ENCODE peak calls at places on chromosomes 3 and 15, in five cellular contexts. K is endothelial cell of umbilical vein, S is ovary, C is H54, N is IMR-90. R is an unnamed sample.

GRCh38 chr3:190132376-190132775 is 11.7 kb upstream of the P3H2 start:
- DNase-seq in K (no peak), S (no peak), C (no peak), N (no peak), R (no peak)

GRCh38 chr3:4421121-4421520 is 45.9 kb downstream of the SUMF1 start:
- DNase-seq in K (no peak), S (no peak), C (peak; percentile 57), N (peak; percentile 83), R (peak; percentile 33)

GRCh38 chr15:43792761-43793493 is 807 bp downstream of the SERF2 start:
- DNase-seq in K (peak; percentile 28), S (peak; percentile 36), C (no peak), N (peak; percentile 34), R (peak; percentile 69)

GRCh38 chr15:31489801-31490646 is 163.4 kb downstream of the KLF13 start:
- DNase-seq in K (peak; percentile 40), S (peak; percentile 41), C (peak; percentile 79), N (peak; percentile 62), R (peak; percentile 55)

GRCh38 chr3:54882114-54882833 is 45.6 kb downstream of the LRTM1 start:
- DNase-seq in K (no peak), S (no peak), C (peak; percentile 48), N (peak; percentile 98), R (no peak)

GRCh38 chr3:185757176-185757575 is 67.7 kb downstream of the IGF2BP2 start:
- DNase-seq in K (peak; percentile 45), S (no peak), C (no peak), N (no peak), R (no peak)

GRCh38 chr15:95784508-95784907 is 546.0 kb upstream of the NR2F2 start:
- DNase-seq in K (no peak), S (no peak), C (no peak), N (no peak), R (no peak)

GRCh38 chr15:31353931-31354330 is 27.3 kb downstream of the KLF13 start:
- DNase-seq in K (no peak), S (no peak), C (no peak), N (no peak), R (no peak)

GRCh38 chr3:38658886-38659285 is 9.4 kb upstream of the SCN5A start:
- DNase-seq in K (no peak), S (no peak), C (no peak), N (no peak), R (no peak)

GRCh38 chr15:41115652-41116115 is 396 bp downstream of the INO80 start:
- DNase-seq in K (peak; percentile 51), S (peak; percentile 63), C (peak; percentile 53), N (peak; percentile 48), R (peak; percentile 85)

GRCh38 chr3:42052867-42053351 is 38.2 kb upstream of the TRAK1 start:
- DNase-seq in K (no peak), S (no peak), C (no peak), N (peak; percentile 69), R (no peak)

GRCh38 chr15:67905628-67906027 is 65.8 kb upstream of the RNU6-1 start:
- DNase-seq in K (no peak), S (no peak), C (no peak), N (no peak), R (no peak)
- TF ChIP-seq POLR2A in K (no peak), S (no peak), C (no peak), N (no peak), R (no peak)

DNA sequence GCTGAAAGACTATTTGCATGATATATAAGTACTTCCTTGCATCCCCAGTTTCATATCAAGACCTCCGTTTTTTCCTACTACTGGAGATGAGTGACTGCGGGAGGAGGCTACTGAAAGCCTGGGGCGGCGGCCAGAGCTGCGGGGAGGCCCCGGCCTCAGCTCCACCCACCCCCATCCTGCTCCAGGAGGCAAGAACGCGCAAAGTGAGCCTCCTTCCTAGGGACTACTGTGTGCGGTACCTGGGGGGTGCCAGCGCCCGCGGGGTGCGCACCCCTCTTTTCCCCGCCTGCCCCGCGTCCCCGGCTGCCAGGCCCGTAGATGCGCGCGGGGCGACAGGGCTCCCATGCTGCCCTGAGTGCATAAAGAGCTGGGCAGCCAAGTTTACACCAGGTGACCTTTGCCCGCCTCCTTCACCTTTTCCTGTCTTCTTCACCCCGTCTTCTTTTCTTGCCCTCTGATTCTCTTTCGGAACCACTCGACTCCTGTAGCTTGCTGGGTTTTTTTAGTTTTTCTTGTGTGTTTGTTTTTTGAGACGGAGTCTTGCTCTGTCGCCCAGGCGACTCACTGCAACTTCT is 2.5 kb upstream of the USF3 start:
- DNase-seq in K (no peak), S (peak; percentile 32), C (no peak), N (peak; percentile 4), R (peak; percentile 38)
- TF ChIP-seq POLR2A in K (no peak), S (no peak), C (no peak), N (no peak), R (no peak)

DNA sequence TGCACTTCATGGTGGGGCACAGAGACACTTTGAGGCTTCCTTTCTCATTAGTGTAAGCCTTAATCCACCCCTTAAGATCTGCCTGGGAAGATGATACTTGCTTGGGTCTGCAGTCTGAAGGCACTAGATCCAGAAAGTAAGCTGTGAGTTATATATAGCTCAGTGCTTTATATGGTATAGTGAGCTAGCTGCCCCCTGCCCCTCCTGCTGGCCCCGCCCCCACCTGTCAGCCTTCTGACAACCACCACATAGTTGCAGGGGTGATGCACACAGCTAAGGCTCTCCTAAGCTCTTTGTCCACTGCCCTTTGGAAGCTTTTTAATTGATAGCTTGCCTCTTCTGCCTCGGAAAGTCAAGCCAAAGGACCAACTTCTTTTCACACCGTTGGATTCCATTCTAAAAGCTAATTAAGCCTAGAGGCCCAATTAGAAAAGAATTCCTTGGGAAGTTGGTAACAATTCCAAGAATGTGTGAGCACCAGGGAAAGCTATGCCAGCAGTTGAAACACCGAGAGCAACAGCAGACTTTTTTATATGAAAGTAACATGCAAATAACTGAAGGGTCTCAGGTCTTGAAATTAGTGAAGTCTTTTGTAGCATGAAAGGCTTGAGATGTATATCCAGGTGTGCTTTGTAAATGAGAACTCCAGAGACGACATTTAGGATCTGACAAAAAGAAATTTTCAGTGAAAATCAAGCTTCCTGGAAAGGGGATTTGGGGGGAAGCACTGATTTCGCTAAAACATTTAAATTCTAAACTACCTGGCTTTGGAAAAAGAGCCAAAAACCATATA is 2.3 kb downstream of the TPM1 start:
- DNase-seq in K (peak; percentile 43), S (no peak), C (no peak), N (peak; percentile 68), R (no peak)
- TF ChIP-seq POLR2A in K (no peak), S (no peak), C (no peak), N (peak; percentile 81), R (peak; percentile 1)

GRCh38 chr3:8872291-8872690 is 91.0 kb downstream of the RAD18 start:
- DNase-seq in K (no peak), S (no peak), C (no peak), N (no peak), R (no peak)
- TF ChIP-seq POLR2A in K (no peak), S (no peak), C (no peak), N (no peak), R (no peak)

GRCh38 chr3:14691719-14692118 is 16.8 kb downstream of the C3orf20 start:
- DNase-seq in K (no peak), S (no peak), C (no peak), N (no peak), R (no peak)
- TF ChIP-seq POLR2A in K (no peak), S (no peak), C (no peak), N (no peak), R (no peak)

GRCh38 chr15:27070816-27071215 is 99.8 kb downstream of the GABRG3 start:
- DNase-seq in K (no peak), S (no peak), C (no peak), N (no peak), R (no peak)

GRCh38 chr15:27064080-27064479 is 93.1 kb downstream of the GABRG3 start:
- DNase-seq in K (no peak), S (no peak), C (no peak), N (no peak), R (no peak)

GRCh38 chr15:27061739-27062138 is 90.8 kb downstream of the GABRG3 start:
- DNase-seq in K (no peak), S (no peak), C (no peak), N (no peak), R (no peak)

GRCh38 chr15:27067175-27067574 is 96.2 kb downstream of the GABRG3 start:
- DNase-seq in K (no peak), S (no peak), C (no peak), N (no peak), R (no peak)

GRCh38 chr15:27066446-27066845 is 95.5 kb downstream of the GABRG3 start:
- DNase-seq in K (no peak), S (no peak), C (no peak), N (no peak), R (no peak)
- TF ChIP-seq POLR2A in K (no peak), S (no peak), C (no peak), N (no peak), R (no peak)

DNA sequence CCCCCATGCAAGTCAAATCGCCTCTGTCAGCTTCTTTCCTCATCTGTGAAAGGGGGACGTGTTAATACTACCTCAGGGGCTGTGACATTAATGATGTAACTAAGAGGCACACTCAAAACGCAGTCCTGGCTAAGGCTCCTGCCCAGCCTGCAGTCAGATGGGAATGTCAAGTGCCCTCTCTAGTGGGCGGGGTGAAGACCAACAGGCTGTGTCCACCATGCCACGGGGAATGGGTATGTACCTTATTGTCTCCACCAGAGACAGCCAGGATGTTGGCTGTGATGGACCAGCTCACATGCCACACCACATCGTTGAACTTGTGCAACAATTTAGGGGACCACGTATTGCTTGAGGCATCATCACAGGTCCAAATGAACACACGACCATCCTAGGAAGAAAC is 11.0 kb upstream of the GHRL start:
- DNase-seq in K (no peak), S (no peak), C (no peak), N (no peak), R (no peak)
- TF ChIP-seq POLR2A in K (no peak), S (no peak), C (no peak), N (no peak), R (no peak)

GRCh38 chr15:64776402-64776786 is 1.0 kb upstream of the RBPMS2 start:
- DNase-seq in K (no peak), S (peak; percentile 28), C (no peak), N (no peak), R (no peak)

GRCh38 chr15:64774556-64775523 is 549 bp downstream of the RBPMS2 start:
- DNase-seq in K (peak; percentile 25), S (peak; percentile 52), C (peak; percentile 30), N (no peak), R (no peak)

GRCh38 chr15:64773606-64774555 is 1.5 kb downstream of the RBPMS2 start:
- DNase-seq in K (no peak), S (peak; percentile 27), C (no peak), N (no peak), R (no peak)

GRCh38 chr15:64772964-64773363 is 2.4 kb downstream of the RBPMS2 start:
- DNase-seq in K (no peak), S (no peak), C (no peak), N (no peak), R (no peak)

GRCh38 chr15:64775551-64776401 is at the start of gene RBPMS2:
- DNase-seq in K (no peak), S (peak; percentile 58), C (peak; percentile 39), N (peak; percentile 2), R (no peak)
- TF ChIP-seq POLR2A in K (no peak), S (peak; percentile 18), C (no peak), N (no peak), R (no peak)